ENCODE peak calls at places on chromosomes 3 and 15, in nine cellular contexts. J is stomach, X is HepG2, K is prostate gland, U is heart left ventricle, L is ovary, W is lower leg skin, Z is uterus, H is Peyer's patch. O is an unnamed sample.
A peak's percentile ranks its signal among the peaks of the same experiment; 100 is the strongest.

GRCh38 chr3:112303811-112304325 is 9.9 kb upstream of the SLC9C1 start:
- DNase-seq in J (no peak), X (no peak), K (no peak), U (no peak), L (no peak), W (no peak), Z (peak; percentile 19), H (no peak), O (no peak)

GRCh38 chr15:28935316-28935715 is 49.5 kb downstream of the APBA2 start:
- DNase-seq in J (no peak), X (peak; percentile 58), K (no peak), U (no peak), L (no peak), W (no peak), Z (no peak), H (peak; percentile 41), O (peak; percentile 18)

GRCh38 chr3:55207744-55208143 is 279.4 kb downstream of the WNT5A start:
- DNase-seq in J (no peak), X (no peak), K (no peak), U (no peak), L (no peak), W (no peak), Z (no peak), H (no peak), O (no peak)

GRCh38 chr3:194205675-194206133 is 69.8 kb downstream of the HES1 start:
- DNase-seq in J (no peak), X (no peak), K (no peak), U (no peak), L (no peak), W (no peak), Z (no peak), H (no peak), O (peak; percentile 79)

GRCh38 chr3:58230876-58231552 is 6.6 kb upstream of the ABHD6 start:
- DNase-seq in J (no peak), X (no peak), K (no peak), U (no peak), L (no peak), W (peak; percentile 57), Z (no peak), H (no peak), O (no peak)

GRCh38 chr3:112114558-112115160 is 18.4 kb downstream of the GCSAM start:
- DNase-seq in J (no peak), X (no peak), K (no peak), U (no peak), L (no peak), W (no peak), Z (no peak), H (no peak), O (no peak)

GRCh38 chr3:183824761-183825379 is 507 bp downstream of the MAP6D1 start:
- DNase-seq in J (no peak), X (no peak), K (no peak), U (no peak), L (no peak), W (no peak), Z (no peak), H (peak; percentile 61), O (peak; percentile 48)

GRCh38 chr3:58325525-58325992 is 7.1 kb upstream of the PXK start:
- DNase-seq in J (no peak), X (peak; percentile 60), K (no peak), U (no peak), L (no peak), W (no peak), Z (no peak), H (no peak), O (no peak)

GRCh38 chr3:128372281-128372680 is 94.4 kb downstream of the DNAJB8 start:
- DNase-seq in J (no peak), X (no peak), K (no peak), U (no peak), L (no peak), W (no peak), Z (no peak), H (no peak), O (no peak)

GRCh38 chr3:127050733-127051132 is 67.8 kb downstream of the PLXNA1 start:
- DNase-seq in J (no peak), X (no peak), K (no peak), U (no peak), L (peak; percentile 27), W (no peak), Z (no peak), H (peak; percentile 18), O (no peak)

GRCh38 chr15:60392986-60393811 is 4.6 kb downstream of the ANXA2 start:
- DNase-seq in J (peak; percentile 55), X (peak; percentile 99), K (peak; percentile 94), U (peak; percentile 79), L (peak; percentile 48), W (peak; percentile 89), Z (peak; percentile 76), H (peak; percentile 73), O (no peak)

GRCh38 chr3:60146121-60146520 is 1096.3 kb upstream of the CFAP20DC start:
- DNase-seq in J (no peak), X (no peak), K (no peak), U (no peak), L (no peak), W (no peak), Z (no peak), H (no peak), O (no peak)

DNA sequence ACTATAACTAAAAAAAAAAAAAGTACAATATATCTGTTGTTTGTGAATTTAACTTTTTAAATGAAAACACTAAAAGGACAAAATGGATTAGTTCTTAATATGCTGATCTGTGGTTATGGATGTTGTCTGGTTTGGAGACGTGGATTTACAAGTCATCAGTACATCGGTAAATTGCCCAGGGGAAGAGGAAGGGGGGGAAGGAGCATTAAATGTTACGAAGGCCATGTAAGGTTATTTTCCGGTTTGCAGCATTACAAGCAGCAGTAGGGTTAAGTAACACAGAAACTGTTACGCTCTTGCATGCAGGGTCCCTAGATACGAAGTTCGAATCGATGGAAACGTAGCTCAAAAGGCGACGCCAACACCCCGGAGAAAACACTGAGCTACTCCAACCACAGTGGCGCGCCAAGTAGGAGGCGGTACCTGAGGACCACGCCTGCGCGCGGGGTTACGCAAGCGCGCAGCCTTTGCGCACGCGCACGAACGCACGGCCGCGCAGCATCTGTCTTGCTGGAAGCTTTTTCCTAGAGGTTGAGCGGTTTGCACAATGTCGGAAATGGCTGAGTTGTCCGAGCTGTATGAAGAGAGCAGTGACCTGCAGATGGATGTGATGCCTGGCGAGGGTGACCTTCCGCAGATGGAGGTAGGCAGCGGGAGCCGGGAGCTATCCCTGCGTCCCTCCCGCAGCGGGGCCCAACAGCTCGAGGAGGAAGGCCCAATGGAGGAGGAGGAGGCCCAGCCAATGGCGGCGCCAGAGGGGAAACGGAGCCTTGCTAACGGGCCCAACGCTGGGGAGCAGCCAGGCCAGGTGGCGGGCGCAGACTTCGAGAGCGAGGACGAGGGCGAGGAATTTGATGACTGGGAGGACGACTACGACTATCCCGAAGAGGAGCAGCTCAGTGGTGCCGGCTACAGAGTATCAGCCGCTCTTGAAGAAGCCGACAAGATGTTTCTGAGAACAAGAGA is at the start of gene EID1:
- DNase-seq in J (peak; percentile 94), X (peak; percentile 27), K (peak; percentile 89), U (peak; percentile 91), L (peak; percentile 96), W (peak; percentile 98), Z (peak; percentile 96), H (peak; percentile 91), O (peak; percentile 97)
- TF ChIP-seq POLR2A in J (no peak), X (no peak), K (peak; percentile 58), U (no peak), L (peak; percentile 92), W (peak; percentile 49), Z (peak; percentile 85), H (peak; percentile 63), O (peak; percentile 98)

GRCh38 chr3:28590851-28591250 is 242.2 kb upstream of the AZI2 start:
- DNase-seq in J (no peak), X (no peak), K (no peak), U (no peak), L (no peak), W (no peak), Z (no peak), H (no peak), O (no peak)

GRCh38 chr3:28595364-28595763 is 246.7 kb upstream of the AZI2 start:
- DNase-seq in J (no peak), X (no peak), K (no peak), U (no peak), L (no peak), W (no peak), Z (no peak), H (no peak), O (no peak)

GRCh38 chr3:28587723-28588122 is 239.1 kb upstream of the AZI2 start:
- DNase-seq in J (no peak), X (no peak), K (no peak), U (no peak), L (no peak), W (no peak), Z (no peak), H (no peak), O (no peak)

GRCh38 chr3:28586325-28586724 is 237.7 kb upstream of the AZI2 start:
- DNase-seq in J (no peak), X (no peak), K (no peak), U (no peak), L (no peak), W (no peak), Z (no peak), H (no peak), O (no peak)

DNA sequence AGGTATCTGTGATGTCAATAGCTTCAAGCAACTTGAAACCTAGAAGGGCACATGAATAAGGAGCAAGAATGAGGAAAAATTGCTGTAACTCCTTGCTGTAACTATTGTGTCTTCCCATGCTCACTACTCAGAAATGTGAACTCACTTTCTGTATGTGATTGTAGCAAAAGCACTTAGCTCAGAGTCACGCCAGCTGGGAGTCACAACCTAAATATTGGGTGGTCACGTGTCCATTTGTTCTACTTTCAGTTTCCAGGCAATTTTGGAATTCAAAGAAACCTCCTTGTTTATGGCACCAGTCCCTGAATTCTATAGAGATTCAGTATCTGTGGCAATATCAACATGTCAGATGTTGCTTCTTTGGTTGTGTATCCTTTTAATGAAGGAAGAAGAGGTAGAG is 241.6 kb upstream of the AZI2 start:
- DNase-seq in J (no peak), X (no peak), K (no peak), U (no peak), L (no peak), W (no peak), Z (no peak), H (no peak), O (no peak)
- TF ChIP-seq POLR2A in J (no peak), X (no peak), K (no peak), U (no peak), L (no peak), W (no peak), Z (no peak), H (no peak), O (no peak)

DNA sequence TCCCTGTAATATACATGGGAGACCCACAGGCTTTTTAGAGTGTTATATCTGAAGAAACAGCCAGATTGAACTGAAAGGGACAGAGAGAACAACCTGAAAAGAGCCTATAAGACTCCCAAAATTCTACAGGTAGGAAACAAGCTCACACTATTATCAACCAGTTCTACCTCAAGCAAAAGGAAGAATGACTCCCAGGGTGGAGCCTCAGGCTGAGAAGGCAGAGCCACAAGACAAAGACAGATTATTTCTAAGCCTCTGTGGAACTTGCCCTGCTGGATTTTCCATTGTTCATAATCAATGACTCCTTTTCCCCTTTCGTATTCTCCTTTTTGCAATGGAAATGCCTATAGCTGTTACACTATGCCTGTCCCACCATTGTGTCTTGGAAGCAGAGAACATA is 95.1 kb upstream of the LMCD1 start:
- DNase-seq in J (no peak), X (no peak), K (no peak), U (no peak), L (no peak), W (no peak), Z (no peak), H (no peak), O (no peak)
- TF ChIP-seq POLR2A in J (no peak), X (no peak), K (no peak), U (no peak), L (no peak), W (no peak), Z (no peak), H (no peak), O (no peak)

GRCh38 chr15:92903588-92903955 is 3.4 kb downstream of the CHD2 start:
- DNase-seq in J (no peak), X (no peak), K (no peak), U (no peak), L (no peak), W (no peak), Z (no peak), H (no peak), O (no peak)
- TF ChIP-seq POLR2A in J (no peak), X (no peak), K (no peak), U (no peak), L (no peak), W (no peak), Z (no peak), H (no peak), O (no peak)